ENCODE peak calls at places on chromosomes 11 and 22, in eight cellular contexts. T is prostate gland, G is PC-3, C is ovary, V is upper lobe of right lung, I is body of pancreas, E is OCI-LY7, U is left ventricle myocardium inferior. Q is an unnamed sample. For H3K4me1, the result is how much of the 10 kb centered on the place peaks cover.

GRCh38 chr22:38429460-38430128 is 25.4 kb downstream of the KCNJ4 start:
- DNase-seq in T (no peak), G (no peak), C (no peak), V (no peak), I (no peak), E (no peak), U (no peak), Q (no peak)

GRCh38 chr22:43088616-43088978 is 594 bp downstream of the TTLL1 start:
- DNase-seq in T (no peak), G (no peak), C (no peak), V (no peak), I (no peak), E (no peak), U (no peak), Q (no peak)

GRCh38 chr22:26550498-26551033 is 38.3 kb upstream of the TFIP11 start:
- DNase-seq in T (no peak), G (peak), C (no peak), V (peak), I (peak), E (no peak), U (peak), Q (no peak)

GRCh38 chr22:47333625-47334024 is 571.2 kb downstream of the TBC1D22A start:
- DNase-seq in T (peak), G (peak), C (no peak), V (no peak), I (peak), E (no peak), U (no peak), Q (no peak)

GRCh38 chr22:45302751-45303150 is 7.0 kb upstream of the FAM118A start:
- DNase-seq in T (no peak), G (peak), C (no peak), V (no peak), I (no peak), E (no peak), U (no peak), Q (no peak)

GRCh38 chr11:87356428-87356827 is 318.7 kb downstream of the TMEM135 start:
- DNase-seq in T (no peak), G (no peak), C (no peak), V (no peak), I (no peak), E (peak), U (no peak), Q (no peak)

GRCh38 chr11:102012946-102013345 is 34.3 kb upstream of the CFAP300 start:
- DNase-seq in T (no peak), G (no peak), C (no peak), V (no peak), I (no peak), E (no peak), U (no peak), Q (no peak)

GRCh38 chr11:117876341-117877119 is at the start of gene FXYD6:
- DNase-seq in T (no peak), G (no peak), C (peak), V (peak), I (peak), E (no peak), U (peak), Q (peak)

GRCh38 chr11:131504199-131504949 is 134.0 kb downstream of the NTM start:
- DNase-seq in T (no peak), G (peak), C (no peak), V (no peak), I (no peak), E (peak), U (no peak), Q (no peak)

GRCh38 chr11:96340555-96340885 is 2.5 kb downstream of the MAML2 start:
- DNase-seq in T (no peak), G (no peak), C (no peak), V (no peak), I (no peak), E (no peak), U (no peak), Q (no peak)

GRCh38 chr22:23762866-23763578 is at the start of gene C22orf15:
- DNase-seq in T (no peak), G (no peak), C (no peak), V (no peak), I (no peak), E (no peak), U (no peak), Q (no peak)

GRCh38 chr11:61477734-61478148 is 30.8 kb upstream of the LRRC10B start:
- DNase-seq in T (peak), G (peak), C (peak), V (peak), I (peak), E (peak), U (peak), Q (no peak)

GRCh38 chr11:68855205-68855978 is 13.7 kb upstream of the CPT1A start:
- DNase-seq in T (peak), G (no peak), C (peak), V (peak), I (no peak), E (no peak), U (peak), Q (peak)

GRCh38 chr11:121141051-121141450 is 40.0 kb downstream of the TECTA start:
- DNase-seq in T (no peak), G (peak), C (no peak), V (no peak), I (no peak), E (no peak), U (no peak), Q (no peak)

DNA sequence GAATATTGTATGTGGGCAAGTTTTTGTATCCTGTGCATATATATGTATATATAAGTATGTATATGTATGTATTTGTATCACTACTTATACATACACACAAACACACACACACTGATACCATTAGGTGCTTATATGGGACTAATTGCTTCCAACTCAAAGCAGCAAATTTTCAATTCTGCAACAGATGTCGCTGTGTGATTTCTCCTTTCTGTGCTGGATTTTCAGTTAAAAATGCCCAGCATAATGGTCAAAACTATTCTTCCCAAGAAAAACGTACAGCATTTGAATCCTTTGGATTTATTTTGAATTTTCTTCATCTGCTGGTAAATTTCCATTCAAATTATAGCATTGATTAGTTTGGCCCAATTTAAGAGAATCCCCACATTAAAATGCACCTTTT is 4.3 kb downstream of the CADM1 start:
- DNase-seq in T (no peak), G (no peak), C (no peak), V (no peak), I (no peak), E (no peak), U (no peak), Q (no peak)
- H3K4me1 ChIP-seq in T (under half), G (under half), C (under half), V (under half), I (under half), E (half or more), U (half or more), Q (under half)

GRCh38 chr11:2807276-2807681 is 78.3 kb downstream of the CDKN1C start:
- DNase-seq in T (peak), G (peak), C (peak), V (peak), I (peak), E (no peak), U (peak), Q (peak)
- H3K27ac ChIP-seq in T (peak), G (no peak), C (peak), V (peak), I (peak), E (no peak), U (peak), Q (no peak)

GRCh38 chr11:66344550-66345315 is at the start of gene BRMS1:
- DNase-seq in T (peak), G (peak), C (peak), V (peak), I (peak), E (peak), U (peak), Q (peak)
- TF ChIP-seq CTCF in T (peak), G (no peak), C (no peak), V (peak), I (no peak), E (no peak), U (peak), Q (no peak)

GRCh38 chr11:128412847-128413791 is 174.2 kb downstream of the ETS1 start:
- DNase-seq in T (no peak), G (peak), C (no peak), V (no peak), I (no peak), E (no peak), U (no peak), Q (no peak)
- H3K4me1 ChIP-seq in T (under half), G (half or more), C (under half), V (under half), I (under half), E (under half), U (under half), Q (under half)

GRCh38 chr22:49769691-49770315 is 57.9 kb downstream of the BRD1 start:
- DNase-seq in T (no peak), G (no peak), C (peak), V (peak), I (no peak), E (no peak), U (peak), Q (peak)
- H3K27ac ChIP-seq in T (no peak), G (no peak), C (no peak), V (no peak), I (no peak), E (no peak), U (no peak), Q (no peak)